ENCODE peak calls at places on chromosome 17, in eight cellular contexts. D is osteocyte, L is activated T-cell treated with anti-CD3 and anti-CD28 coated beads for 48 hours, G is T-helper 2 cell, I is T-helper 17 cell, K is HEK293T, R is posterior vena cava, E is HFFc6. X is an unnamed sample.

GRCh38 chr17:82696259-82696658 is 2.2 kb downstream of the RAB40B start:
- DNase-seq in D (no peak), L (no peak), G (no peak), I (no peak), K (no peak), R (no peak), E (no peak), X (no peak)

GRCh38 chr17:59353936-59354755 is 22.7 kb downstream of the YPEL2 start:
- DNase-seq in D (no peak), L (no peak), G (no peak), I (no peak), K (no peak), R (peak; percentile 30), E (no peak), X (no peak)

GRCh38 chr17:75091855-75092327 is 4.1 kb downstream of the SLC16A5 start:
- DNase-seq in D (no peak), L (no peak), G (no peak), I (no peak), K (no peak), R (no peak), E (no peak), X (no peak)

GRCh38 chr17:36542755-36543154 is 2.0 kb upstream of the GGNBP2 start:
- DNase-seq in D (no peak), L (no peak), G (no peak), I (no peak), K (no peak), R (no peak), E (no peak), X (no peak)

GRCh38 chr17:64107517-64108235 is 22.3 kb downstream of the ERN1 start:
- DNase-seq in D (peak; percentile 34), L (no peak), G (peak; percentile 52), I (no peak), K (no peak), R (no peak), E (no peak), X (no peak)

GRCh38 chr17:77074681-77075080 is 66.1 kb upstream of the SEC14L1 start:
- DNase-seq in D (no peak), L (no peak), G (no peak), I (no peak), K (no peak), R (no peak), E (no peak), X (no peak)

GRCh38 chr17:4635823-4636375 is 5.6 kb downstream of the ALOX15 start:
- DNase-seq in D (no peak), L (no peak), G (no peak), I (no peak), K (no peak), R (peak; percentile 76), E (no peak), X (no peak)

GRCh38 chr17:77409282-77410161 is 268.8 kb downstream of the SEC14L1 start:
- DNase-seq in D (no peak), L (no peak), G (peak; percentile 72), I (no peak), K (no peak), R (peak; percentile 85), E (peak; percentile 28), X (peak; percentile 77)

GRCh38 chr17:35588196-35588920 is 1.2 kb downstream of the AP2B1 start:
- DNase-seq in D (no peak), L (no peak), G (peak; percentile 78), I (no peak), K (no peak), R (no peak), E (peak; percentile 65), X (no peak)

GRCh38 chr17:55264273-55264639 is 504 bp upstream of the HLF start:
- DNase-seq in D (no peak), L (no peak), G (no peak), I (no peak), K (no peak), R (no peak), E (no peak), X (no peak)

GRCh38 chr17:80861892-80862291 is 129.7 kb upstream of the CHMP6 start:
- DNase-seq in D (no peak), L (peak; percentile 54), G (peak; percentile 86), I (peak; percentile 47), K (peak; percentile 42), R (peak; percentile 76), E (no peak), X (peak; percentile 66)

GRCh38 chr17:51150932-51151331 is 2.4 kb upstream of the NME1 start:
- DNase-seq in D (no peak), L (no peak), G (no peak), I (no peak), K (no peak), R (no peak), E (no peak), X (no peak)

GRCh38 chr17:1090454-1091189 is 89.2 kb downstream of the ABR start:
- DNase-seq in D (no peak), L (no peak), G (no peak), I (no peak), K (no peak), R (no peak), E (no peak), X (no peak)

GRCh38 chr17:77458202-77459017 is 317.6 kb downstream of the SEC14L1 start:
- DNase-seq in D (no peak), L (no peak), G (peak; percentile 68), I (no peak), K (no peak), R (no peak), E (no peak), X (no peak)

GRCh38 chr17:77432791-77433190 is 292.0 kb downstream of the SEC14L1 start:
- DNase-seq in D (no peak), L (no peak), G (no peak), I (no peak), K (no peak), R (no peak), E (no peak), X (no peak)

GRCh38 chr17:50779747-50780363 is 12.5 kb upstream of the ANKRD40CL start:
- DNase-seq in D (no peak), L (peak; percentile 12), G (peak; percentile 90), I (peak; percentile 25), K (no peak), R (peak; percentile 2), E (no peak), X (no peak)

GRCh38 chr17:42979511-42980273 is at the start of gene PTGES3L:
- DNase-seq in D (no peak), L (peak; percentile 25), G (peak; percentile 30), I (no peak), K (peak; percentile 67), R (peak; percentile 83), E (peak; percentile 38), X (peak; percentile 81)

GRCh38 chr17:38871992-38872605 is 2.2 kb downstream of the LASP1 start:
- DNase-seq in D (no peak), L (no peak), G (peak; percentile 59), I (no peak), K (no peak), R (no peak), E (no peak), X (no peak)

GRCh38 chr17:68511254-68511670 is 968 bp upstream of the PRKAR1A start:
- DNase-seq in D (no peak), L (no peak), G (no peak), I (no peak), K (no peak), R (no peak), E (no peak), X (no peak)

GRCh38 chr17:9645858-9646555 is 690 bp downstream of the USP43 start:
- DNase-seq in D (peak; percentile 86), L (peak; percentile 18), G (peak; percentile 38), I (peak; percentile 8), K (peak; percentile 40), R (no peak), E (no peak), X (no peak)

X was measured in hepatic stellate cell.